ENCODE peak calls at places on chromosomes 1 and 21, in five cellular contexts. T is NCI-H146; J is stimulated activated CD8-positive, alpha-beta memory T cell treated with anti-CD3 and anti-CD28 coated beads, Interleukin-12 subunit alpha, Interleukin-12 subunit beta, amount 100 ng/mL, for 1 hour; R is stimulated activated CD4-positive, alpha-beta T cell treated with anti-CD3 and anti-CD28 coated beads, Interleukin-1b, Interleukin-23, amount 100 ng/mL, for 24 hours; K is posterior cingulate gyrus. X is an unnamed sample.

GRCh38 chr1:168135116-168135981 is 1.4 kb downstream of the GPR161 start:
- DNase-seq in T (peak; percentile 32), J (no peak), R (no peak), K (no peak), X (no peak)

GRCh38 chr1:230299148-230300006 is 126.8 kb downstream of the PGBD5 start:
- DNase-seq in T (peak; percentile 60), J (no peak), R (no peak), K (no peak), X (no peak)

GRCh38 chr21:46572850-46573249 is 32.0 kb downstream of the S100B start:
- DNase-seq in T (no peak), J (no peak), R (no peak), K (no peak), X (no peak)

GRCh38 chr1:40050863-40051262 is 10.3 kb downstream of the CAP1 start:
- DNase-seq in T (no peak), J (no peak), R (no peak), K (no peak), X (no peak)

GRCh38 chr1:53450225-53450624 is 9.0 kb upstream of the DMRTB1 start:
- DNase-seq in T (no peak), J (no peak), R (no peak), K (no peak), X (no peak)

GRCh38 chr1:31105646-31106045 is 40.1 kb upstream of the PUM1 start:
- DNase-seq in T (no peak), J (no peak), R (no peak), K (no peak), X (no peak)

GRCh38 chr1:20440785-20441200 is 45.2 kb downstream of the CAMK2N1 start:
- DNase-seq in T (no peak), J (no peak), R (no peak), K (peak; percentile 69), X (peak; percentile 21)

GRCh38 chr21:45972716-45973474 is 8.7 kb upstream of the COL6A1 start:
- DNase-seq in T (no peak), J (no peak), R (no peak), K (no peak), X (peak; percentile 91)

GRCh38 chr1:207805841-207806421 is 54.1 kb downstream of the CD46 start:
- DNase-seq in T (no peak), J (no peak), R (no peak), K (peak; percentile 66), X (peak; percentile 85)

GRCh38 chr1:39086386-39087108 is 60.4 kb downstream of the NDUFS5 start:
- DNase-seq in T (no peak), J (no peak), R (no peak), K (no peak), X (no peak)

X was measured in left ventricle myocardium inferior.